ENCODE peak calls at places on chromosomes 3 and 15, in eight cellular contexts. J, Q, P, Z, T, K, F and B are unnamed samples.

GRCh38 chr3:188487652-188488051 is 333.7 kb downstream of the LPP start:
- DNase-seq in J (no peak), Q (no peak), P (no peak), Z (no peak), T (no peak), K (no peak), F (no peak), B (no peak)

GRCh38 chr3:122305818-122306621 is 19.0 kb upstream of the CSTA start:
- DNase-seq in J (peak), Q (peak), P (no peak), Z (no peak), T (no peak), K (peak), F (no peak), B (peak)

GRCh38 chr3:141605883-141606282 is 119.1 kb downstream of the RASA2 start:
- DNase-seq in J (no peak), Q (no peak), P (no peak), Z (no peak), T (no peak), K (no peak), F (no peak), B (no peak)

GRCh38 chr3:76949033-76949432 is 90.9 kb upstream of the ROBO2 start:
- DNase-seq in J (no peak), Q (no peak), P (no peak), Z (no peak), T (no peak), K (no peak), F (no peak), B (no peak)

GRCh38 chr3:154294016-154294415 is 30.3 kb downstream of the DHX36 start:
- DNase-seq in J (no peak), Q (no peak), P (no peak), Z (no peak), T (no peak), K (no peak), F (no peak), B (no peak)

GRCh38 chr15:40743921-40744809 is 10.9 kb downstream of the RMDN3 start:
- DNase-seq in J (no peak), Q (peak), P (no peak), Z (no peak), T (no peak), K (no peak), F (no peak), B (peak)

GRCh38 chr3:50146316-50146901 is 8.7 kb upstream of the SEMA3F start:
- DNase-seq in J (no peak), Q (no peak), P (no peak), Z (no peak), T (no peak), K (no peak), F (no peak), B (no peak)

GRCh38 chr15:35383511-35383910 is 162.5 kb downstream of the DPH6 start:
- DNase-seq in J (no peak), Q (no peak), P (no peak), Z (no peak), T (no peak), K (no peak), F (no peak), B (no peak)

GRCh38 chr3:29758108-29759020 is 477.5 kb downstream of the RBMS3 start:
- DNase-seq in J (no peak), Q (no peak), P (peak), Z (no peak), T (no peak), K (no peak), F (no peak), B (peak)

GRCh38 chr3:158148218-158148617 is 38.3 kb downstream of the RSRC1 start:
- DNase-seq in J (no peak), Q (no peak), P (no peak), Z (no peak), T (no peak), K (no peak), F (no peak), B (no peak)

GRCh38 chr15:68209735-68210408 is 4.7 kb upstream of the CALML4 start:
- DNase-seq in J (no peak), Q (no peak), P (no peak), Z (no peak), T (no peak), K (no peak), F (no peak), B (peak)

GRCh38 chr3:193828477-193828876 is 235.5 kb downstream of the OPA1 start:
- DNase-seq in J (no peak), Q (no peak), P (no peak), Z (no peak), T (no peak), K (no peak), F (no peak), B (no peak)

GRCh38 chr3:196620228-196620627 is 19.3 kb upstream of the NRROS start:
- DNase-seq in J (no peak), Q (no peak), P (no peak), Z (no peak), T (no peak), K (no peak), F (no peak), B (peak)

GRCh38 chr3:124972457-124972856 is 37.9 kb upstream of the MUC13 start:
- DNase-seq in J (no peak), Q (peak), P (no peak), Z (no peak), T (no peak), K (no peak), F (no peak), B (no peak)

GRCh38 chr3:125045965-125046364 is 9.8 kb downstream of the HEG1 start:
- DNase-seq in J (no peak), Q (no peak), P (no peak), Z (no peak), T (no peak), K (no peak), F (no peak), B (no peak)

GRCh38 chr3:63814300-63814699 is 4.8 kb upstream of the C3orf49 start:
- DNase-seq in J (no peak), Q (no peak), P (no peak), Z (no peak), T (no peak), K (peak), F (no peak), B (peak)

GRCh38 chr3:119122350-119122749 is 23.6 kb upstream of the TEX55 start:
- DNase-seq in J (no peak), Q (no peak), P (no peak), Z (no peak), T (no peak), K (no peak), F (no peak), B (no peak)

GRCh38 chr3:134802428-134803050 is 7.5 kb downstream of the EPHB1 start:
- DNase-seq in J (no peak), Q (no peak), P (no peak), Z (no peak), T (no peak), K (no peak), F (no peak), B (no peak)

GRCh38 chr15:43749690-43750345 is 3.6 kb downstream of the PDIA3 start:
- DNase-seq in J (no peak), Q (no peak), P (no peak), Z (no peak), T (no peak), K (no peak), F (peak), B (peak)

GRCh38 chr3:31095254-31095653 is 200.8 kb upstream of the GADL1 start:
- DNase-seq in J (no peak), Q (no peak), P (no peak), Z (no peak), T (no peak), K (no peak), F (no peak), B (no peak)

GRCh38 chr3:139954146-139954545 is 19.2 kb downstream of the CLSTN2 start:
- DNase-seq in J (no peak), Q (no peak), P (no peak), Z (no peak), T (no peak), K (no peak), F (no peak), B (no peak)

GRCh38 chr3:90052425-90052950 is 945.1 kb downstream of the EPHA3 start:
- DNase-seq in J (no peak), Q (no peak), P (no peak), Z (no peak), T (no peak), K (no peak), F (no peak), B (no peak)

GRCh38 chr3:21801631-21802030 is 50.6 kb upstream of the ZNF385D start:
- DNase-seq in J (no peak), Q (no peak), P (no peak), Z (no peak), T (no peak), K (no peak), F (no peak), B (no peak)

GRCh38 chr3:194802125-194802433 is 116.4 kb downstream of the FAM43A start:
- DNase-seq in J (no peak), Q (no peak), P (no peak), Z (no peak), T (no peak), K (no peak), F (no peak), B (no peak)

GRCh38 chr15:66496951-66497501 is 536 bp downstream of the SNAPC5 start:
- DNase-seq in J (no peak), Q (peak), P (no peak), Z (no peak), T (no peak), K (peak), F (no peak), B (no peak)

GRCh38 chr3:129383292-129383860 is 45.1 kb downstream of the EFCAB12 start:
- DNase-seq in J (peak), Q (peak), P (peak), Z (peak), T (peak), K (peak), F (no peak), B (peak)

GRCh38 chr3:171458857-171459129 is 1.4 kb downstream of the TNIK start:
- DNase-seq in J (no peak), Q (no peak), P (no peak), Z (peak), T (no peak), K (no peak), F (no peak), B (no peak)
- H3K4me3 ChIP-seq in J (peak), Q (no peak), P (peak), Z (peak), T (peak), K (peak), F (peak), B (peak)

DNA sequence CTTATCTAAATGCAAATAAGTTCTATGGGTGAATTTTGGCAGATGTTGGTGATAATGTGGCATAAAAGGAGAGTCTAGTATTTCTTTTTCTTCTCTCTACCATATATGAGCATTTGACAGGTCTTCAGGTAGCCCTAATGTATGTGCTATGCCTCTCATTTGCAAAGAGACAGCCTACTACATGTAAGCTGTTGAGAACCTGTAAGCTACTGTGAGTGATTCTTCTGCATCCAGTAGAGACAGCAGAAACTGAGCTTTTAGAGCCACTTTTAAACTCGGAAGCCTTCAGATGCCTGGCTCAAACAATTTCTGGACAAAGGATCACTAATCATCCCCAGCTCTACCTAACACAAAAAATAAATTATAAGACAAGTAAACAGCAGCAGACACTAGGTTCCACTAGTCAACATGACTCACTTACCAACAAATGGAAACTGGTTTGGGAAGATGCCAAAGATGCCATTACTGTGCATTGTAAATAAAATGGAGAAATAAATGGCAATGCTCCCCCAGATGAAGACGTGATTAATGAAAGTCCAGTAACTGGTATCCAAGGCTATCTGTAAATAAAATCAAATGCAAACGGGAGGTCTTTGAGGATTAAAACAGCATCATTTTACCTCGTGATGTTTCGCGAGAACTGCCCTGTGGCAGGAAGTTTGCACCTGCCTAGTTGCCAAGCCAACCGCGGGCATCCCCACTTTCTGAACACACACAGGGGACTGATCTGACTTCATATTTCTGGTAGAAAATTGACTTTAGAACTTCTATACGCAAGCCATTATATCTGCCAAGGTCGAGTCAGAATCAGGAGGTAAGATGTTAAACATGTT is 245.3 kb downstream of the DTWD1 start:
- DNase-seq in J (no peak), Q (peak), P (no peak), Z (no peak), T (no peak), K (no peak), F (no peak), B (no peak)
- TF ChIP-seq MAX in J (no peak), Q (peak), P (no peak), Z (no peak), T (no peak), K (no peak), F (no peak), B (no peak)

GRCh38 chr15:33915571-33916407 is 52.5 kb upstream of the CHRM5 start:
- DNase-seq in J (no peak), Q (no peak), P (no peak), Z (no peak), T (no peak), K (peak), F (no peak), B (peak)
- TF ChIP-seq CTCF in J (no peak), Q (no peak), P (no peak), Z (no peak), T (no peak), K (no peak), F (no peak), B (no peak)

GRCh38 chr15:100588638-100589242 is 13.2 kb downstream of the LINS1 start:
- DNase-seq in J (no peak), Q (peak), P (no peak), Z (no peak), T (no peak), K (no peak), F (no peak), B (peak)
- H3K4me3 ChIP-seq in J (no peak), Q (no peak), P (no peak), Z (no peak), T (no peak), K (no peak), F (no peak), B (no peak)

GRCh38 chr3:112017081-112017480 is 17.5 kb upstream of the TMPRSS7 start:
- DNase-seq in J (no peak), Q (no peak), P (no peak), Z (no peak), T (no peak), K (no peak), F (no peak), B (peak)

GRCh38 chr3:112018712-112019111 is 15.8 kb upstream of the TMPRSS7 start:
- DNase-seq in J (no peak), Q (no peak), P (no peak), Z (no peak), T (no peak), K (no peak), F (no peak), B (no peak)

DNA sequence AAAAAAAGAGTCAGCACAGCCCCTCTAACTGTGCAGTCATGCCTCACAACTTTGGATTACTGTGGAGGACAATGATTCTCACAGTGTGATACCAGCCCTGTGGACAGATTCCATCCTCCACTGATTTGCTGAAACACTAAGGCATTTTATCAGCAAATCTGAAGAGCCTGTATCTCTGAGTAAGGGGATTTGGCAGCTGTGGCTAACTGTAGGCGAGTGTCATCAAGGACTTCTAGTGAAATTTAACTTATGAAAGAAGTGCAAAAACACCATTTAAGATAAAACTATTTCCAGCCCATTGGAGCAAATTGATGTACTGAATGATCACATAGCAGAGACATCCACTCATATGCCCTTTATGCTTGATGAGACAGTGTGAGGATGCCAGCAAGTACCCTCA is 13.9 kb upstream of the TMPRSS7 start:
- DNase-seq in J (no peak), Q (no peak), P (no peak), Z (no peak), T (no peak), K (no peak), F (no peak), B (no peak)
- TF ChIP-seq MAX in J (no peak), Q (no peak), P (no peak), Z (no peak), T (no peak), K (no peak), F (no peak), B (no peak)

GRCh38 chr3:180646187-180646790 is 33.0 kb downstream of the CCDC39 start:
- DNase-seq in J (peak), Q (peak), P (peak), Z (peak), T (no peak), K (no peak), F (no peak), B (no peak)
- TF ChIP-seq CTCF in J (no peak), Q (no peak), P (no peak), Z (peak), T (peak), K (no peak), F (no peak), B (no peak)

GRCh38 chr3:126083913-126084514 is at the start of gene SLC41A3:
- DNase-seq in J (peak), Q (peak), P (peak), Z (peak), T (peak), K (peak), F (peak), B (peak)
- H3K4me3 ChIP-seq in J (peak), Q (peak), P (peak), Z (peak), T (peak), K (peak), F (peak), B (peak)